ENCODE peak calls at places on chromosomes 4 and X, in ten cellular contexts. Q is fibroblast of lung, F is body of pancreas, B is mammary epithelial cell, L is lung, M is right cardiac atrium, U is HCT116, D is ovary, P is kidney, O is left lung. K is an unnamed sample.
A peak's percentile ranks its signal among the peaks of the same experiment; 100 is the strongest.

GRCh38 chr4:165312506-165312905 is 15.0 kb upstream of the MSMO1 start:
- DNase-seq in Q (peak; percentile 89), F (no peak), B (peak; percentile 54), L (no peak), M (no peak), U (no peak), D (no peak), P (no peak), O (no peak), K (no peak)

GRCh38 chrX:84362184-84362838 is 139.9 kb downstream of the HDX start:
- DNase-seq in Q (peak; percentile 55), F (no peak), B (no peak), L (no peak), M (no peak), U (no peak), D (no peak), P (no peak), O (no peak), K (no peak)

GRCh38 chrX:103565197-103565596 is 20.1 kb upstream of the TCEAL4 start:
- DNase-seq in Q (no peak), F (no peak), B (no peak), L (no peak), M (no peak), U (no peak), D (no peak), P (no peak), O (no peak), K (no peak)

GRCh38 chr4:153076861-153077260 is 127.4 kb upstream of the TRIM2 start:
- DNase-seq in Q (no peak), F (no peak), B (no peak), L (no peak), M (no peak), U (no peak), D (no peak), P (no peak), O (no peak), K (no peak)

GRCh38 chr4:149168645-149169044 is 647.0 kb downstream of the IQCM start:
- DNase-seq in Q (no peak), F (no peak), B (no peak), L (no peak), M (no peak), U (no peak), D (no peak), P (no peak), O (no peak), K (no peak)

GRCh38 chr4:6452116-6452896 is 20.1 kb downstream of the PPP2R2C start:
- DNase-seq in Q (no peak), F (no peak), B (no peak), L (no peak), M (no peak), U (no peak), D (no peak), P (no peak), O (no peak), K (no peak)

GRCh38 chr4:158446106-158446505 is 75.6 kb upstream of the RXFP1 start:
- DNase-seq in Q (peak; percentile 94), F (no peak), B (peak; percentile 69), L (no peak), M (no peak), U (no peak), D (no peak), P (no peak), O (no peak), K (no peak)

GRCh38 chr4:159463235-159463634 is 360.4 kb downstream of the RAPGEF2 start:
- DNase-seq in Q (no peak), F (no peak), B (no peak), L (no peak), M (no peak), U (no peak), D (no peak), P (no peak), O (no peak), K (no peak)

GRCh38 chrX:46185923-46186810 is 359.1 kb downstream of the ZNF674 start:
- DNase-seq in Q (no peak), F (no peak), B (peak; percentile 78), L (no peak), M (no peak), U (no peak), D (no peak), P (no peak), O (no peak), K (no peak)

GRCh38 chr4:161317000-161317399 is 846.8 kb downstream of the FSTL5 start:
- DNase-seq in Q (no peak), F (no peak), B (no peak), L (no peak), M (no peak), U (no peak), D (no peak), P (no peak), O (no peak), K (no peak)

GRCh38 chr4:17447056-17447455 is 64.8 kb downstream of the QDPR start:
- DNase-seq in Q (no peak), F (no peak), B (no peak), L (no peak), M (no peak), U (no peak), D (no peak), P (no peak), O (no peak), K (no peak)

GRCh38 chr4:55592014-55592413 is at the start of gene PDCL2:
- DNase-seq in Q (no peak), F (no peak), B (no peak), L (no peak), M (peak; percentile 49), U (no peak), D (no peak), P (no peak), O (peak; percentile 76), K (no peak)

GRCh38 chr4:107035711-107036601 is at the start of gene DKK2:
- DNase-seq in Q (no peak), F (peak; percentile 15), B (no peak), L (peak; percentile 28), M (peak; percentile 67), U (no peak), D (no peak), P (peak; percentile 68), O (peak; percentile 65), K (no peak)

GRCh38 chrX:139081965-139082364 is 370.4 kb upstream of the FGF13 start:
- DNase-seq in Q (no peak), F (no peak), B (no peak), L (no peak), M (no peak), U (no peak), D (no peak), P (no peak), O (no peak), K (no peak)

GRCh38 chr4:110364911-110365520 is 110.9 kb upstream of the ENPEP start:
- DNase-seq in Q (no peak), F (no peak), B (no peak), L (no peak), M (no peak), U (no peak), D (no peak), P (peak; percentile 65), O (no peak), K (no peak)

GRCh38 chrX:1673337-1673736 is 58.5 kb downstream of the ASMT start:
- DNase-seq in Q (no peak), F (peak; percentile 46), B (no peak), L (no peak), M (no peak), U (peak; percentile 46), D (no peak), P (no peak), O (no peak), K (peak; percentile 30)

GRCh38 chr4:159363376-159363775 is 260.5 kb downstream of the RAPGEF2 start:
- DNase-seq in Q (no peak), F (no peak), B (no peak), L (no peak), M (no peak), U (no peak), D (no peak), P (no peak), O (no peak), K (no peak)

GRCh38 chr4:78336093-78336943 is 215.3 kb upstream of the ANXA3 start:
- DNase-seq in Q (peak; percentile 37), F (no peak), B (peak; percentile 1), L (no peak), M (peak; percentile 38), U (no peak), D (peak; percentile 22), P (no peak), O (no peak), K (no peak)

GRCh38 chr4:89300490-89300889 is 7.1 kb downstream of the GPRIN3 start:
- DNase-seq in Q (no peak), F (no peak), B (no peak), L (no peak), M (no peak), U (no peak), D (no peak), P (no peak), O (no peak), K (no peak)

GRCh38 chrX:153631346-153631745 is 15.7 kb upstream of the DUSP9 start:
- DNase-seq in Q (no peak), F (no peak), B (no peak), L (no peak), M (no peak), U (no peak), D (no peak), P (no peak), O (no peak), K (no peak)
- H3K4me3 ChIP-seq in Q (no peak overlapping the region), F (no peak overlapping the region), B (no peak overlapping the region), L (no peak overlapping the region), M (no peak overlapping the region), U (no peak overlapping the region), D (no peak overlapping the region), P (no peak overlapping the region), O (no peak overlapping the region), K (no peak overlapping the region)

DNA sequence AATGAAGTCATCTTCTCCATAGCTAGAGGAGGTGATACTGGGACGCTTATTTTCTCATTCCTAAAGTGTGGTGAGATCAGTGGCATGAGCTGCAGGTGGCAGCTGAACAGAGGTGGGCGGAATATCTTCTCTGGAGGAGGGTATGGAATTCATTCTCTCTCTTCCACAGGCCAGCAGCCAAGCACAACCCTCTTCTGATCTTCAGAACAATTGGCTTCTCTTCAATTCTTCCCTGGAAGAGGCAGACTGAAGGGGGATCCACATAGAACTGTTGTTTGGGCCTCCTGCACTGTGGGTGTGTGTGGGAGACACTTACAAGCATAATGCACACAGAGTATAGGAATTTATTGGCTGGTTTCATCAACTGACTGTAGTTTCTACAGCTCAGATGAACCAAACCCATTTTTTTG is 180.4 kb upstream of the RASGEF1B start:
- DNase-seq in Q (no peak), F (no peak), B (no peak), L (no peak), M (peak; percentile 35), U (no peak), D (no peak), P (no peak), O (no peak), K (no peak)
- H3K4me1 ChIP-seq in Q (no peaks in the 10 kb centered on the region), F (no peaks in the 10 kb centered on the region), B (no peaks in the 10 kb centered on the region), L (no peaks in the 10 kb centered on the region), M (peaks cover 4% of the 10 kb centered on the region), U (no peaks in the 10 kb centered on the region), D (no peaks in the 10 kb centered on the region), P (peaks cover 2% of the 10 kb centered on the region), O (no peaks in the 10 kb centered on the region), K (no peaks in the 10 kb centered on the region)

GRCh38 chr4:7756071-7756470 is 183.6 kb downstream of the AFAP1 start:
- DNase-seq in Q (no peak), F (no peak), B (no peak), L (no peak), M (peak; percentile 28), U (no peak), D (no peak), P (peak; percentile 54), O (peak; percentile 68), K (no peak)
- H3K4me3 ChIP-seq in Q (no peak overlapping the region), F (no peak overlapping the region), B (no peak overlapping the region), L (no peak overlapping the region), M (no peak overlapping the region), U (no peak overlapping the region), D (no peak overlapping the region), P (no peak overlapping the region), O (no peak overlapping the region), K (no peak overlapping the region)

GRCh38 chr4:41176357-41176756 is 38.0 kb downstream of the APBB2 start:
- DNase-seq in Q (peak; percentile 71), F (no peak), B (no peak), L (no peak), M (no peak), U (no peak), D (no peak), P (no peak), O (no peak), K (no peak)
- H3K4me1 ChIP-seq in Q (peaks cover 24% of the 10 kb centered on the region), F (peaks cover 37% of the 10 kb centered on the region), B (peaks cover 40% of the 10 kb centered on the region), L (peaks cover 2% of the 10 kb centered on the region), M (peaks cover 2% of the 10 kb centered on the region), U (peaks cover 11% of the 10 kb centered on the region), D (peaks cover 12% of the 10 kb centered on the region), P (peaks cover 24% of the 10 kb centered on the region), O (peaks cover 14% of the 10 kb centered on the region), K (peaks cover 6% of the 10 kb centered on the region)

K was measured in colonic mucosa.